ENCODE peak calls at places on chromosomes 7 and 10, in four cellular contexts. Y is neural progenitor cell, V is fibroblast of lung, U is endodermal cell. J is an unnamed sample.

GRCh38 chr7:34128762-34129161 is 223.4 kb downstream of the BMPER start:
- DNase-seq in Y (no peak), V (no peak), U (no peak), J (peak)

GRCh38 chr7:68246189-68246633 is 1249.6 kb downstream of the TYW1 start:
- DNase-seq in Y (peak), V (no peak), U (peak), J (no peak)

GRCh38 chr7:157964521-157964920 is 623.1 kb downstream of the PTPRN2 start:
- DNase-seq in Y (no peak), V (no peak), U (peak), J (no peak)

GRCh38 chr10:64396105-64396504 is 874.9 kb downstream of the REEP3 start:
- DNase-seq in Y (no peak), V (peak), U (no peak), J (no peak)

GRCh38 chr7:16982640-16983103 is 100.9 kb upstream of the AGR3 start:
- DNase-seq in Y (peak), V (peak), U (no peak), J (no peak)

GRCh38 chr10:91251430-91252056 is 31.1 kb downstream of the PCGF5 start:
- DNase-seq in Y (peak), V (peak), U (peak), J (peak)

GRCh38 chr7:119999743-120000475 is 273.1 kb upstream of the KCND2 start:
- DNase-seq in Y (no peak), V (no peak), U (no peak), J (no peak)

GRCh38 chr7:54882121-54882520 is 123.1 kb upstream of the SEC61G start:
- DNase-seq in Y (no peak), V (no peak), U (no peak), J (no peak)

GRCh38 chr7:106012935-106013439 is 49.9 kb downstream of the CDHR3 start:
- DNase-seq in Y (no peak), V (peak), U (no peak), J (peak)

GRCh38 chr7:139317954-139318505 is 23.1 kb upstream of the FMC1 start:
- DNase-seq in Y (no peak), V (no peak), U (no peak), J (no peak)

DNA sequence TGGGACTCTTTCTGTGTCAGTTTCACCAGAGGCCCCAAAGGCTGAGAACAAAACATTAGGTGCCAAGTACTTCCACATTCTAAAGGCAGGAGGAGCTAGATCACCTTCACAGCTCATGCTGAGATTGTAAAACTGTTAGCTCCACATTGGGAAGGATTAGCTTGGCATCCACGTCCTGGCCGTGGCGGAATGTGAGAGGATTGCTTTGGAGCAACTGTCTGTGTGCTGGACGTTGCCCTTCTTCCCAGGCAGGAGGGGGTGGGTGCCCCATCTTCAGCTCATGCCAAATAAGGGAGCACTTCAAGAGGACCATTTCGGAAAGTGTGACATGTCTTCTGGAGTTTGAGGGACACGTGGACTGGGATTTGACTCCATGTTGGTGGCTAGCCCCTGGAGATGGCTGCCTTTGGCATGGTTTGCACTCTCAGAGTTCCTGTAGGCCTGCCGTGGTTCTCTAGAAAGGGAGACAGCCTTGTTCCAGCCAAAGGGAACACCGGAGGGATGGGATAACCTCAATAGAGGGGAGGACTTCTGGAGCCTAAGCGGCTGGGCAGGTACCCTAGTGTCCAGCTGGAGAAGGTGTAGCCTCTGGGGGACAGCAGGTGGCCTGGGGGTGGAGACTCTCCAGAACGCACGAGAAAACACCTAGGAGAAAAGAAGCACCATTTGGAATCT is 19.9 kb upstream of the FMC1 start:
- DNase-seq in Y (peak), V (peak), U (peak), J (no peak)
- TF ChIP-seq CTCF in Y (peak), V (peak), U (peak), J (peak)

DNA sequence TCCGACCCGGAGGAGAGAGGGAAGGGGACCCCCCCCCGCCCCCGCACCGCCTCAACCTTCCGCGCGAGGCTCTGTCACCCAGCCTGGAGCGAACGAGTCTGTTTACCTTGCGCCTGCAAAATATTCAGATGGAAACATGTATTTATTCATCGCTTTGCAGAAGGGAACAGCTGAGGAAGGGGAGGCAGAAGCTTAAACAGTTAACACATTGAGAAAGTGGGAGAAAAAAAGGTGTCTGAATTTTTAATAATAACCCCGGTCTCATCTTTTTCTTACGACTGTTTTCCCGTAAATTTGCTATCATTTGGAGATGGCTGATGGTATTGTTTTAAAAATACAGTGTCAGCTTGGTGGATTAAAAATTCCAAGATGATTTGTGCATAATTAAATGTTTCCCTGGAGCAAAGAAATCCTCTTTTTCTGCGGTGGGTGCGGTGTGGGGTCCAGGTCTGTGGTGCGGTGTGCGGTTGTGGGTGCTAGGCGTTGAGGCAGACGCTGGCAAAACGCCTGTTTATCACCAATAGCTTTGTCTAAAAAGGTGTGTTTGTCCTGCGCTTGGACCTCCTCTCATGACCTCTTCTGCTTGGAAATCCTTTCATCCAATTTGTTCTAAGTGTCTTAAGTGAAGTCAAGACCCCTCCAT is 1.5 kb downstream of the UNCX start:
- DNase-seq in Y (peak), V (no peak), U (peak), J (no peak)
- H3K4me3 ChIP-seq in Y (no peak), V (no peak), U (no peak), J (no peak)

GRCh38 chr10:71132321-71132810 is 80.0 kb upstream of the UNC5B start:
- DNase-seq in Y (no peak), V (no peak), U (no peak), J (no peak)

GRCh38 chr10:71133710-71134686 is 78.4 kb upstream of the UNC5B start:
- DNase-seq in Y (no peak), V (no peak), U (no peak), J (no peak)

GRCh38 chr10:71128311-71129010 is 83.9 kb upstream of the UNC5B start:
- DNase-seq in Y (no peak), V (no peak), U (no peak), J (no peak)

GRCh38 chr10:71131508-71132088 is 80.8 kb upstream of the UNC5B start:
- DNase-seq in Y (no peak), V (no peak), U (no peak), J (no peak)

GRCh38 chr10:71131096-71131495 is 81.3 kb upstream of the UNC5B start:
- DNase-seq in Y (no peak), V (no peak), U (no peak), J (no peak)
- TF ChIP-seq CTCF in Y (no peak), V (no peak), U (no peak), J (no peak)

GRCh38 chr7:12570148-12570528 is 382 bp upstream of the SCIN start:
- DNase-seq in Y (peak), V (no peak), U (no peak), J (no peak)
- H3K4me3 ChIP-seq in Y (peak), V (peak), U (peak), J (peak)

GRCh38 chr7:112789824-112790650 is at the start of gene TMEM168:
- DNase-seq in Y (peak), V (peak), U (peak), J (peak)
- TF ChIP-seq CTCF in Y (no peak), V (no peak), U (no peak), J (no peak)

GRCh38 chr7:151058766-151059361 is 525 bp upstream of the SLC4A2 start:
- DNase-seq in Y (peak), V (no peak), U (no peak), J (no peak)

GRCh38 chr7:151057038-151057736 is 510 bp downstream of the CDK5 start:
- DNase-seq in Y (no peak), V (no peak), U (no peak), J (no peak)

GRCh38 chr7:151057737-151057988 is at the start of gene CDK5:
- DNase-seq in Y (no peak), V (no peak), U (no peak), J (no peak)

GRCh38 chr7:151057989-151058765 is 480 bp upstream of the CDK5 start:
- DNase-seq in Y (peak), V (peak), U (peak), J (peak)

GRCh38 chr7:151056286-151057037 is 1.2 kb downstream of the CDK5 start:
- DNase-seq in Y (peak), V (no peak), U (peak), J (no peak)
- H3K4me3 ChIP-seq in Y (peak), V (peak), U (peak), J (peak)

DNA sequence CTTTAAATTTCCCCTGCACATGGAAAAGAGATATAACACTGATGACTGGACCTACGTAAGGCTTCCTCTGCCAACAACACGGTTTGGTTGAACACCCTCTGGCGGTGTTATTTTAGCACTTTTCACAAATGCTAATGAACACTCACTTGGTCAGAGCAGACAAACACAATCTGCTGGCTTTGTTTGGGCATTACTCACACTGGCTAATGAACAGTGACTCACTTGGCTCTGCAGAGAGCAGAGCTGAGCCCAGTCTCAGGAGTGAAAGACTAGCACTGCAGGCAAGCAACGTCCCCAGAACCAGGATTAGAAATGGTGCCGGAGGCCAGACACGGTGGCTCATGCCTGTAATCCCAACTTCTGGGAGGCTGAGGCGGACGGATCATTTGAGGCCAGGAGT is 430.8 kb downstream of the PLXNA4 start:
- DNase-seq in Y (peak), V (peak), U (no peak), J (peak)
- TF ChIP-seq CTCF in Y (no peak), V (no peak), U (no peak), J (peak)

GRCh38 chr7:93044147-93044810 is 73.5 kb downstream of the SAMD9 start:
- DNase-seq in Y (peak), V (peak), U (peak), J (peak)
- H3K4me3 ChIP-seq in Y (peak), V (no peak), U (no peak), J (no peak)

J was measured in AG09309.